ENCODE peak calls at places on chromosomes 2 and 18, in five cellular contexts. J is foreskin fibroblast, W is Calu3, M is body of pancreas, T is cardiac fibroblast. Z is an unnamed sample.

GRCh38 chr2:218886461-218886947 is 5.9 kb downstream of the WNT10A start:
- DNase-seq in W (no peak), M (no peak), J (no peak), T (no peak), Z (no peak)

GRCh38 chr2:150571121-150571520 is 83.7 kb upstream of the RND3 start:
- DNase-seq in T (no peak), W (no peak), M (no peak), J (peak), Z (no peak)

GRCh38 chr18:46174317-46175039 is 70.3 kb downstream of the HAUS1 start:
- DNase-seq in W (no peak), J (peak), T (peak), M (peak), Z (peak)

GRCh38 chr18:50659091-50660003 is 99.5 kb downstream of the MAPK4 start:
- DNase-seq in W (peak), M (no peak), T (peak), J (no peak), Z (peak)

GRCh38 chr2:78780864-78781583 is 244.5 kb upstream of the REG3G start:
- DNase-seq in M (peak), W (no peak), T (no peak), J (no peak), Z (no peak)

GRCh38 chr2:241494311-241494908 is 14.0 kb downstream of the STK25 start:
- DNase-seq in W (no peak), J (no peak), M (no peak), T (no peak), Z (no peak)

GRCh38 chr18:26133652-26134051 is at the start of gene PSMA8:
- DNase-seq in J (no peak), W (no peak), M (peak), T (no peak), Z (no peak)

GRCh38 chr18:50611529-50611941 is 51.6 kb downstream of the MAPK4 start:
- DNase-seq in J (no peak), M (no peak), T (no peak), W (no peak), Z (no peak)

GRCh38 chr2:55901941-55902340 is 21.6 kb downstream of the EFEMP1 start:
- DNase-seq in T (no peak), M (no peak), J (no peak), W (no peak), Z (no peak)

GRCh38 chr2:171036532-171036931 is 107.5 kb downstream of the GORASP2 start:
- DNase-seq in T (no peak), M (no peak), J (no peak), W (no peak), Z (no peak)

GRCh38 chr18:49460958-49461601 is 635 bp upstream of the DYM start:
- DNase-seq in M (no peak), W (no peak), T (peak), J (no peak), Z (peak)

GRCh38 chr2:10385933-10386773 is 62.0 kb downstream of the ODC1 start:
- DNase-seq in J (peak), T (peak), M (no peak), W (peak), Z (peak)

GRCh38 chr18:79965119-79965902 is 868 bp downstream of the HSBP1L1 start:
- DNase-seq in M (peak), W (peak), J (peak), T (peak), Z (peak)

GRCh38 chr18:69447886-69448285 is 47.2 kb downstream of the DOK6 start:
- DNase-seq in T (no peak), M (no peak), W (no peak), J (no peak), Z (no peak)

GRCh38 chr2:64325477-64325851 is 128.5 kb upstream of the LGALSL start:
- DNase-seq in T (peak), W (no peak), M (no peak), J (peak), Z (no peak)

GRCh38 chr2:142989276-142990204 is 112.1 kb downstream of the KYNU start:
- DNase-seq in J (peak), T (peak), M (no peak), W (no peak), Z (peak)

GRCh38 chr2:106030287-106031268 is 163.5 kb downstream of the UXS1 start:
- DNase-seq in W (peak), J (peak), T (peak), M (peak), Z (no peak)

GRCh38 chr2:29314816-29315571 is 199.8 kb downstream of the CLIP4 start:
- DNase-seq in T (no peak), W (no peak), J (no peak), M (no peak), Z (no peak)

DNA sequence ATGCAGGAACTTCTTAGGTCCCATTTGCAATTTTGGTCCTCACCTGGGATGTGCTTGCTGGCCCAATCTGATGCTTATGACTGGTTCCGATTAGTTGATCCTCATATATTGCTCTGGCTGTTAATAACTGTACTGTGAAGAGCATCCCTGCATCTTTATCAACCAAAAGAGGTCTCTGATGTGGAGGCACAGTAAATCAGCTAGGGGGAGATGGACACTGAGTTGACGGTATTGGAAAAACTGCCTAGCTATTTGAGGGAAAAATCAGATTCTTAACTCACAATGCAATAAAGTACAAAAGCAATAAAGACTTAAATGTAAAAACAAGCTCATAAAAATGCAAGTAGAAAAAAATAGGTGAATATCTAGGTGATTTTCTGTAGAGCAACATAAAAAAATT is 188.0 kb upstream of the TCF4 start:
- DNase-seq in M (no peak), J (no peak), T (no peak), W (no peak), Z (no peak)
- TF ChIP-seq CTCF in M (no peak), J (no peak), T (no peak), W (no peak), Z (no peak)

DNA sequence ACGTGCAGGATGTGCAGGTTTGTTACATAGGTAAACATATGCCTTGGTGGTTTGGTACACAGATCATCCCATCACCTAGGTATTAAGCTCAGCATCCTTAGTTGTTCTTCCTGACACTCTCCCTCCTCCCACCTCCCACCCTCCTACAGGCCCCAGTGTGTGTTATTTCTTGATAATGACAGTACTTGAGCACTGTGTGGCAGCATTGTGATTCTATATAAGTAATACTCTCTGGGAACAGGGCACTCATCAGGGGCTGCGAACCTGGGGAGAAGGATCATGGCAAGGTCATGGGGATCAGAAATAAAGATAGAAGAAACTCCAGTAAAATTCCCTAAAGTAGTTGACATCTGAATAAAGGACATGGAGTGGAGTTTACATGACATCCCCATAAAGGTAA is 1256.2 kb upstream of the CRIM1 start:
- DNase-seq in W (no peak), J (no peak), T (no peak), M (no peak), Z (no peak)
- TF ChIP-seq CTCF in W (no peak), J (no peak), T (no peak), M (no peak), Z (no peak)

GRCh38 chr2:102871707-102872106 is 109.9 kb downstream of the TMEM182 start:
- DNase-seq in M (no peak), T (no peak), J (no peak), W (no peak), Z (no peak)

DNA sequence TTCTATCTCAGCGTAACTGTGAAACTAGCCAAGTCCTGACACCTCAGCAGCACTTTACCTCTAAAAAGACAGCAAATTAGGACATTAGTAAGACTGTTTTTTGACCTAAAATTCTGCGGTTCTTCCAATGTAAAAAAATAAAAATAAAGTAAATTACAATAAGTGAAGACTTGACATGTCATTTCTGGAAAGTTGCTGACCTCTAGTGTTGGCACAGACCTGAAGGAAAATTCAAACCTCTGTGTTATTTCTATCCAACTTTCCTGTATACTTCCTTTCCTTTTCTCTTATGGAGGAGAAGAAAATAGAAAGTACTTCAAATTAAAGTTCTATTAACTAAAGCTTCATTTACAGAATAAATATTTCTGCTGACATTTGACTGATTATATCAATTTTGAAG is 110.6 kb downstream of the TMEM182 start:
- DNase-seq in M (no peak), J (no peak), T (peak), W (no peak), Z (peak)
- TF ChIP-seq CTCF in M (peak), J (no peak), T (no peak), W (no peak), Z (peak)

GRCh38 chr2:152646264-152646663 is 71.0 kb downstream of the PRPF40A start:
- DNase-seq in J (no peak), W (no peak), M (no peak), T (no peak), Z (no peak)

GRCh38 chr2:152646775-152647174 is 70.5 kb downstream of the PRPF40A start:
- DNase-seq in M (no peak), J (peak), W (no peak), T (peak), Z (peak)

GRCh38 chr2:152647417-152648010 is 69.7 kb downstream of the PRPF40A start:
- DNase-seq in W (no peak), T (no peak), J (peak), M (peak), Z (no peak)

GRCh38 chr2:152649997-152650396 is 67.3 kb downstream of the PRPF40A start:
- DNase-seq in W (no peak), M (no peak), J (no peak), T (no peak), Z (no peak)

GRCh38 chr2:152648336-152648735 is 68.9 kb downstream of the PRPF40A start:
- DNase-seq in M (no peak), W (no peak), J (peak), T (peak), Z (no peak)
- TF ChIP-seq CTCF in M (no peak), W (no peak), J (peak), T (peak), Z (peak)